ENCODE peak calls at places on chromosomes 6 and 20, in seven cellular contexts. C, K, G, L, T, M and Z are unnamed samples.

GRCh38 chr6:26336355-26337198 is 28.4 kb upstream of the BTN3A2 start:
- DNase-seq in C (no peak), K (peak), G (no peak), L (peak), T (no peak), M (peak), Z (peak)

GRCh38 chr20:23254034-23254433 is 96.6 kb upstream of the NXT1 start:
- DNase-seq in C (no peak), K (no peak), G (no peak), L (no peak), T (no peak), M (no peak), Z (no peak)

GRCh38 chr20:58458342-58459057 is 56.7 kb downstream of the APCDD1L start:
- DNase-seq in C (no peak), K (no peak), G (no peak), L (no peak), T (no peak), M (peak), Z (no peak)

GRCh38 chr6:1153696-1154245 is 158.1 kb upstream of the FOXQ1 start:
- DNase-seq in C (no peak), K (no peak), G (no peak), L (no peak), T (no peak), M (no peak), Z (no peak)

GRCh38 chr6:7108196-7108963 is 619 bp downstream of the RREB1 start:
- DNase-seq in C (no peak), K (peak), G (peak), L (peak), T (peak), M (peak), Z (peak)

GRCh38 chr6:98832282-98833100 is 1.9 kb upstream of the POU3F2 start:
- DNase-seq in C (peak), K (no peak), G (no peak), L (peak), T (no peak), M (peak), Z (peak)

GRCh38 chr6:1068068-1068467 is 243.8 kb upstream of the FOXQ1 start:
- DNase-seq in C (no peak), K (no peak), G (no peak), L (no peak), T (no peak), M (no peak), Z (peak)

GRCh38 chr6:31834704-31835375 is 7.3 kb downstream of the HSPA1B start:
- DNase-seq in C (peak), K (no peak), G (peak), L (no peak), T (peak), M (peak), Z (peak)

GRCh38 chr20:62918830-62919229 is 7.5 kb downstream of the DIDO1 start:
- DNase-seq in C (no peak), K (no peak), G (peak), L (no peak), T (no peak), M (no peak), Z (no peak)

GRCh38 chr6:91782789-91783188 is 1195.9 kb upstream of the MAP3K7 start:
- DNase-seq in C (no peak), K (no peak), G (no peak), L (no peak), T (no peak), M (no peak), Z (no peak)

GRCh38 chr6:33590531-33591198 is 10.6 kb upstream of the BAK1 start:
- DNase-seq in C (no peak), K (no peak), G (no peak), L (peak), T (no peak), M (peak), Z (peak)

GRCh38 chr6:169646906-169647567 is 54.8 kb downstream of the WDR27 start:
- DNase-seq in C (no peak), K (no peak), G (no peak), L (no peak), T (no peak), M (no peak), Z (no peak)

GRCh38 chr6:12956991-12957320 is 240.4 kb downstream of the PHACTR1 start:
- DNase-seq in C (no peak), K (no peak), G (no peak), L (no peak), T (no peak), M (no peak), Z (no peak)

GRCh38 chr6:118186676-118187567 is 279.9 kb downstream of the SLC35F1 start:
- DNase-seq in C (peak), K (no peak), G (no peak), L (no peak), T (no peak), M (no peak), Z (no peak)

GRCh38 chr20:38870733-38871559 is 55.3 kb upstream of the FAM83D start:
- DNase-seq in C (no peak), K (peak), G (peak), L (peak), T (no peak), M (peak), Z (peak)

GRCh38 chr20:50815162-50815989 is 20.5 kb downstream of the BCAS4 start:
- DNase-seq in C (peak), K (no peak), G (no peak), L (no peak), T (no peak), M (peak), Z (no peak)

GRCh38 chr20:51529027-51529749 is 13.3 kb downstream of the NFATC2 start:
- DNase-seq in C (no peak), K (no peak), G (peak), L (no peak), T (no peak), M (no peak), Z (no peak)

GRCh38 chr20:45100563-45101245 is at the start of gene KCNS1:
- DNase-seq in C (no peak), K (no peak), G (no peak), L (no peak), T (peak), M (no peak), Z (no peak)

GRCh38 chr6:151716446-151717047 is 90.9 kb upstream of the ESR1 start:
- DNase-seq in C (no peak), K (no peak), G (no peak), L (no peak), T (peak), M (peak), Z (no peak)

GRCh38 chr6:114024746-114025145 is 53.8 kb upstream of the HDAC2 start:
- DNase-seq in C (no peak), K (no peak), G (no peak), L (no peak), T (no peak), M (no peak), Z (no peak)

GRCh38 chr6:154638369-154638768 is 94.8 kb upstream of the SCAF8 start:
- DNase-seq in C (no peak), K (no peak), G (no peak), L (no peak), T (no peak), M (peak), Z (peak)